ENCODE peak calls at places on chromosomes 7 and 10, in eight cellular contexts. One of them, this sample, is unnamed.

GRCh38 chr10:79002336-79002735 is 66.4 kb upstream of the ZMIZ1 start:
- DNase-seq in cardiac muscle cell: no peak
- DNase-seq in AG04450: no peak
- DNase-seq in epithelial cell of prostate: no peak
- DNase-seq in mesendoderm: no peak
- DNase-seq in adrenal gland: peak; percentile 39
- DNase-seq in upper lobe of right lung: no peak
- DNase-seq in RWPE1: no peak
- DNase-seq in this sample: no peak

GRCh38 chr10:68897336-68897741 is 3.8 kb upstream of the DDX50 start:
- DNase-seq in cardiac muscle cell: peak; percentile 76
- DNase-seq in AG04450: peak; percentile 38
- DNase-seq in epithelial cell of prostate: no peak
- DNase-seq in mesendoderm: peak; percentile 81
- DNase-seq in adrenal gland: peak; percentile 72
- DNase-seq in upper lobe of right lung: no peak
- DNase-seq in RWPE1: peak; percentile 58
- DNase-seq in this sample: peak; percentile 65

GRCh38 chr10:47361293-47361692 is 13.1 kb downstream of the RBP3 start:
- DNase-seq in cardiac muscle cell: peak; percentile 66
- DNase-seq in AG04450: no peak
- DNase-seq in epithelial cell of prostate: no peak
- DNase-seq in mesendoderm: peak; percentile 88
- DNase-seq in adrenal gland: peak; percentile 55
- DNase-seq in upper lobe of right lung: no peak
- DNase-seq in RWPE1: peak; percentile 32
- DNase-seq in this sample: peak; percentile 76

GRCh38 chr7:155811895-155812761 is at the start of gene SHH:
- DNase-seq in cardiac muscle cell: no peak
- DNase-seq in AG04450: no peak
- DNase-seq in epithelial cell of prostate: no peak
- DNase-seq in mesendoderm: no peak
- DNase-seq in adrenal gland: peak; percentile 42
- DNase-seq in upper lobe of right lung: no peak
- DNase-seq in RWPE1: no peak
- DNase-seq in this sample: no peak

GRCh38 chr10:14742815-14743214 is 31.9 kb downstream of the FAM107B start:
- DNase-seq in cardiac muscle cell: no peak
- DNase-seq in AG04450: no peak
- DNase-seq in epithelial cell of prostate: no peak
- DNase-seq in mesendoderm: no peak
- DNase-seq in adrenal gland: peak; percentile 32
- DNase-seq in upper lobe of right lung: no peak
- DNase-seq in RWPE1: no peak
- DNase-seq in this sample: no peak

GRCh38 chr10:20768849-20769248 is 128.3 kb downstream of the NEBL start:
- DNase-seq in cardiac muscle cell: peak; percentile 68
- DNase-seq in AG04450: no peak
- DNase-seq in epithelial cell of prostate: no peak
- DNase-seq in mesendoderm: peak; percentile 24
- DNase-seq in adrenal gland: no peak
- DNase-seq in upper lobe of right lung: no peak
- DNase-seq in RWPE1: peak; percentile 9
- DNase-seq in this sample: no peak

GRCh38 chr10:69801434-69802315 is at the start of gene COL13A1:
- DNase-seq in cardiac muscle cell: peak; percentile 93
- DNase-seq in AG04450: no peak
- DNase-seq in epithelial cell of prostate: peak; percentile 34
- DNase-seq in mesendoderm: peak; percentile 97
- DNase-seq in adrenal gland: peak; percentile 35
- DNase-seq in upper lobe of right lung: peak; percentile 73
- DNase-seq in RWPE1: peak; percentile 85
- DNase-seq in this sample: peak; percentile 87

GRCh38 chr10:73816917-73817729 is 5.7 kb upstream of the NDST2 start:
- DNase-seq in cardiac muscle cell: no peak
- DNase-seq in AG04450: no peak
- DNase-seq in epithelial cell of prostate: no peak
- DNase-seq in mesendoderm: peak; percentile 88
- DNase-seq in adrenal gland: no peak
- DNase-seq in upper lobe of right lung: no peak
- DNase-seq in RWPE1: no peak
- DNase-seq in this sample: no peak

GRCh38 chr7:27389508-27389907 is 146.9 kb downstream of the EVX1 start:
- DNase-seq in cardiac muscle cell: no peak
- DNase-seq in AG04450: no peak
- DNase-seq in epithelial cell of prostate: no peak
- DNase-seq in mesendoderm: no peak
- DNase-seq in adrenal gland: no peak
- DNase-seq in upper lobe of right lung: no peak
- DNase-seq in RWPE1: no peak
- DNase-seq in this sample: no peak

GRCh38 chr10:49066944-49067730 is 48.2 kb downstream of the VSTM4 start:
- DNase-seq in cardiac muscle cell: no peak
- DNase-seq in AG04450: no peak
- DNase-seq in epithelial cell of prostate: no peak
- DNase-seq in mesendoderm: peak; percentile 87
- DNase-seq in adrenal gland: no peak
- DNase-seq in upper lobe of right lung: no peak
- DNase-seq in RWPE1: no peak
- DNase-seq in this sample: no peak

GRCh38 chr7:16839646-16840045 is 34.8 kb upstream of the AGR2 start:
- DNase-seq in cardiac muscle cell: no peak
- DNase-seq in AG04450: no peak
- DNase-seq in epithelial cell of prostate: no peak
- DNase-seq in mesendoderm: no peak
- DNase-seq in adrenal gland: no peak
- DNase-seq in upper lobe of right lung: no peak
- DNase-seq in RWPE1: no peak
- DNase-seq in this sample: no peak

GRCh38 chr7:100613447-100614185 is 1.3 kb downstream of the MOSPD3 start:
- DNase-seq in cardiac muscle cell: no peak
- DNase-seq in AG04450: no peak
- DNase-seq in epithelial cell of prostate: no peak
- DNase-seq in mesendoderm: no peak
- DNase-seq in adrenal gland: no peak
- DNase-seq in upper lobe of right lung: no peak
- DNase-seq in RWPE1: no peak
- DNase-seq in this sample: no peak

GRCh38 chr10:99659868-99660366 is 608 bp downstream of the ENTPD7 start:
- DNase-seq in cardiac muscle cell: no peak
- DNase-seq in AG04450: no peak
- DNase-seq in epithelial cell of prostate: no peak
- DNase-seq in mesendoderm: no peak
- DNase-seq in adrenal gland: no peak
- DNase-seq in upper lobe of right lung: no peak
- DNase-seq in RWPE1: no peak
- DNase-seq in this sample: no peak

GRCh38 chr10:127556911-127557310 is 7.8 kb downstream of the NPS start:
- DNase-seq in cardiac muscle cell: peak; percentile 90
- DNase-seq in AG04450: no peak
- DNase-seq in epithelial cell of prostate: no peak
- DNase-seq in mesendoderm: peak; percentile 77
- DNase-seq in adrenal gland: peak; percentile 15
- DNase-seq in upper lobe of right lung: no peak
- DNase-seq in RWPE1: peak; percentile 41
- DNase-seq in this sample: no peak

DNA sequence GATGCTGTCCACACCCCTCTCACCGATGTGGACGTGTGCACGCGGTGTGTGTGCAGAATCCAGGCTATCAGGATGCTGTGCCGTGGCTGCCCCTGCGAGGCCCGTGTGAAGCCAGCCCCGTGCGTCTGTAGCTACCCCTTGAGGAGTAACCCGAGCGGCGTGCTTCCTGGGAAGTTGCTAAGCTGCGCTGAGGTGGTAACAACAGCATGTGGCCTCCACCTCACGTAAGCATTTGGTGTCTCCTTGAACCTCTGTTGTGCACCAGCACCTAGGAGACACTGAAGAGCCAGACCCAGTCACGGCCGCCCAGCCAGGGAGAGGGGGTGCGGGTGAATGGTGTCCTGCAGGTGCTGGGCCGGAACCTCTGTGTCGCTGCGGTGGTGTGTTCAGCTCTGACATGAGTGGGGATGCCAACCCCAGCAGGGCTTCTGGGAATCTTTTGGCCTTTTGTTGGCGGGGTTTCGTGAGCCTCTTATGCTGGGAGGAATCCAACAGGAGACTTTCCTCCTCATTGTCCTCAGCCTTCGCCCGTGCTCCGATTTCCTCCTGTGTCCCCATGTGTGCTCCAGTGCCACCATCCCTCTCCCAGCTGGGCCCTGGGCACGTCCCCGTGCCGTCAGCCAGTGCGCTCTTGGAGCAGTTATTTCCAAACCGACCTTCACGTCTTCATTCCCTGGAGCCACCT is 60.4 kb downstream of the DNAJB6 start:
- DNase-seq in cardiac muscle cell: no peak
- DNase-seq in AG04450: no peak
- DNase-seq in epithelial cell of prostate: no peak
- DNase-seq in mesendoderm: no peak
- DNase-seq in adrenal gland: no peak
- DNase-seq in upper lobe of right lung: no peak
- DNase-seq in RWPE1: no peak
- DNase-seq in this sample: no peak
- H3K27ac ChIP-seq in cardiac muscle cell: peak overlapping the region; percentile 95
- H3K27ac ChIP-seq in AG04450: peak overlapping the region; percentile 82
- H3K27ac ChIP-seq in epithelial cell of prostate: no peak overlapping the region
- H3K27ac ChIP-seq in mesendoderm: no peak overlapping the region
- H3K27ac ChIP-seq in adrenal gland: peak overlapping the region; percentile 67
- H3K27ac ChIP-seq in upper lobe of right lung: peak overlapping the region; percentile 68
- H3K27ac ChIP-seq in RWPE1: peak overlapping the region; percentile 46
- H3K27ac ChIP-seq in this sample: no peak overlapping the region

DNA sequence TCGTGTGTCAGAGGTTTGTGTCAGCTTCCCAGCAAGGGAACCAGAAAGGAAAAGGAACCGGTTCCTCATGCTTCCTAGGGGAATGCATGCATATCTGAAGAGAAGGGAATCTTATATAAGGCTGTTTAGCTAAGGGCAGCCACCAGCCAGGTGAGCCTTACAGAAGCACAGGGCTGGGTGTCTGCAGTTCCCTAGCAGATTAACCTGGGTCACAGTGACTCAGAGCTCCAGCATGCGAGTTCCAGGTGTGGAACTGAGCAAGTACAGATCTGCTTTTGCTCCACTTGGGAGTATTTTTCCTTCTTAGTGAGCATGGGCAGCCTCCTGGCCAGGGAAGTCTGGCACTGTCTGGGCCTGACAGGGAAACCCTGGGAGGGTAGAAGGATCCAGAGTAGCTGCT is 957 bp upstream of the ANKRD2 start:
- DNase-seq in cardiac muscle cell: no peak
- DNase-seq in AG04450: no peak
- DNase-seq in epithelial cell of prostate: peak; percentile 84
- DNase-seq in mesendoderm: no peak
- DNase-seq in adrenal gland: no peak
- DNase-seq in upper lobe of right lung: no peak
- DNase-seq in RWPE1: peak; percentile 94
- DNase-seq in this sample: no peak
- H3K27ac ChIP-seq in cardiac muscle cell: no peak overlapping the region
- H3K27ac ChIP-seq in AG04450: no peak overlapping the region
- H3K27ac ChIP-seq in epithelial cell of prostate: peak overlapping the region; percentile 97
- H3K27ac ChIP-seq in mesendoderm: no peak overlapping the region
- H3K27ac ChIP-seq in adrenal gland: no peak overlapping the region
- H3K27ac ChIP-seq in upper lobe of right lung: peak overlapping the region; percentile 42
- H3K27ac ChIP-seq in RWPE1: peak overlapping the region; percentile 99
- H3K27ac ChIP-seq in this sample: peak overlapping the region; percentile 32

DNA sequence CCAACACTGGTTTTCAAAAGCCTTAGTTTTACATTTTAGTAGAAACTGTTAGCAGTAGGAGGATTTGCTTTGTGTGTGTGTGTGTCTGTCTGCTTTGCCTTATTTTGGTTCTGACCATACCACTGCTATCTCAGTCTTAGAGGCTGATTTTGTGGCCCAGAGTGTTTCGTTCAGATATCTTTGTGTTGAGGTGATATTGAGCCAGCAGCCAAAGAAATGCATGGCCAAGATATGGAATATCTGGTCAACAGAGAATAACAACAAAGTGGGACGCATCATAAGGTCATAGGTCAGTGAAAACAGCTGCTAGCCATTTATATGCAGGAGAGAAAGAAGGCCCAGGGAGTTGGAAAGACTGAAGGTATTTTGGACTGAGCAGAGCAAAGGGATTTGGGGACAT is 47.7 kb downstream of the KIAA1217 start:
- DNase-seq in cardiac muscle cell: no peak
- DNase-seq in AG04450: no peak
- DNase-seq in epithelial cell of prostate: no peak
- DNase-seq in mesendoderm: no peak
- DNase-seq in adrenal gland: no peak
- DNase-seq in upper lobe of right lung: no peak
- DNase-seq in RWPE1: no peak
- DNase-seq in this sample: no peak
- H3K27ac ChIP-seq in cardiac muscle cell: peak overlapping the region; percentile 92
- H3K27ac ChIP-seq in AG04450: no peak overlapping the region
- H3K27ac ChIP-seq in epithelial cell of prostate: peak overlapping the region; percentile 98
- H3K27ac ChIP-seq in mesendoderm: no peak overlapping the region
- H3K27ac ChIP-seq in adrenal gland: peak overlapping the region; percentile 60
- H3K27ac ChIP-seq in upper lobe of right lung: no peak overlapping the region
- H3K27ac ChIP-seq in RWPE1: no peak overlapping the region
- H3K27ac ChIP-seq in this sample: no peak overlapping the region

GRCh38 chr10:29851241-29851640 is 208.1 kb downstream of the JCAD start:
- DNase-seq in cardiac muscle cell: no peak
- DNase-seq in AG04450: no peak
- DNase-seq in epithelial cell of prostate: no peak
- DNase-seq in mesendoderm: no peak
- DNase-seq in adrenal gland: no peak
- DNase-seq in upper lobe of right lung: no peak
- DNase-seq in RWPE1: no peak
- DNase-seq in this sample: no peak

GRCh38 chr10:29849434-29849833 is 210.0 kb downstream of the JCAD start:
- DNase-seq in cardiac muscle cell: no peak
- DNase-seq in AG04450: peak; percentile 82
- DNase-seq in epithelial cell of prostate: no peak
- DNase-seq in mesendoderm: no peak
- DNase-seq in adrenal gland: peak; percentile 15
- DNase-seq in upper lobe of right lung: no peak
- DNase-seq in RWPE1: no peak
- DNase-seq in this sample: no peak

GRCh38 chr10:29846881-29847280 is 212.1 kb upstream of the SVIL start:
- DNase-seq in cardiac muscle cell: no peak
- DNase-seq in AG04450: no peak
- DNase-seq in epithelial cell of prostate: no peak
- DNase-seq in mesendoderm: no peak
- DNase-seq in adrenal gland: no peak
- DNase-seq in upper lobe of right lung: no peak
- DNase-seq in RWPE1: no peak
- DNase-seq in this sample: no peak

GRCh38 chr10:29849886-29850285 is 209.5 kb downstream of the JCAD start:
- DNase-seq in cardiac muscle cell: no peak
- DNase-seq in AG04450: peak; percentile 11
- DNase-seq in epithelial cell of prostate: no peak
- DNase-seq in mesendoderm: no peak
- DNase-seq in adrenal gland: no peak
- DNase-seq in upper lobe of right lung: no peak
- DNase-seq in RWPE1: no peak
- DNase-seq in this sample: no peak

DNA sequence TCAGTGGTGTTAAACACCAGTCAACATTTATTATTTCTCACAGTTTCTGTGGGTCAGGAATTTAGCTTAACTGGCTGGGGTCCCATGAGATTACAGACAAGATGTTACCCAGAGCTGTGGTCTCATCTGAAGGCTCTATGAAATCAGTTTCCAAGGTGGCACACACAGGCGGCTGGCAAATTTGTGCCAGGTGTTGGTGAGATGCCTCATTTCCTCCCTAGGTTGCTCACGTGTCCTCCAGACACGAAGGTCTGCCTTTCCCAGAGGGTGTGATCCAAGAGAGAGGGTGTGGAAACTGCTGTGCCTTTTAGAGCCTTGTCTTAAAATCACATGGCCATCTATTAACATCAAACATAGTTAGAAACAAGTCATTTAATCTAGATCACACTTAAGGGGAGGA is 209.0 kb downstream of the JCAD start:
- DNase-seq in cardiac muscle cell: no peak
- DNase-seq in AG04450: no peak
- DNase-seq in epithelial cell of prostate: no peak
- DNase-seq in mesendoderm: no peak
- DNase-seq in adrenal gland: no peak
- DNase-seq in upper lobe of right lung: no peak
- DNase-seq in RWPE1: no peak
- DNase-seq in this sample: no peak
- H3K27ac ChIP-seq in cardiac muscle cell: no peak overlapping the region
- H3K27ac ChIP-seq in AG04450: no peak overlapping the region
- H3K27ac ChIP-seq in epithelial cell of prostate: no peak overlapping the region
- H3K27ac ChIP-seq in mesendoderm: no peak overlapping the region
- H3K27ac ChIP-seq in adrenal gland: peak overlapping the region; percentile 25
- H3K27ac ChIP-seq in upper lobe of right lung: no peak overlapping the region
- H3K27ac ChIP-seq in RWPE1: no peak overlapping the region
- H3K27ac ChIP-seq in this sample: no peak overlapping the region